ENCODE peak calls at places on chromosomes 16 and 17, in seven cellular contexts. D is endothelial cell of umbilical vein, I is HCT116, C is GM12878, N is HepG2, G is K562, M is H1. Z is an unnamed sample.
A peak's percentile ranks its signal among the peaks of the same experiment; 100 is the strongest.

GRCh38 chr16:80167657-80168056 is 373.1 kb upstream of the DYNLRB2 start:
- DNase-seq in M (no peak), G (no peak), C (no peak), D (no peak), N (no peak), I (no peak), Z (no peak)

GRCh38 chr17:72467841-72468653 is 347.2 kb downstream of the SOX9 start:
- DNase-seq in N (no peak), C (no peak), D (no peak), M (no peak), G (no peak), I (no peak), Z (no peak)

GRCh38 chr17:51257150-51258081 is 2.4 kb downstream of the MBTD1 start:
- DNase-seq in M (no peak), D (no peak), G (no peak), N (no peak), I (no peak), C (no peak), Z (no peak)

GRCh38 chr16:23974223-23974622 is 138.4 kb downstream of the PRKCB start:
- DNase-seq in G (no peak), N (no peak), M (peak; percentile 73), D (no peak), I (no peak), C (no peak), Z (no peak)

GRCh38 chr16:83933885-83934683 is 19.0 kb upstream of the OSGIN1 start:
- DNase-seq in C (no peak), G (no peak), M (no peak), D (no peak), I (no peak), N (no peak), Z (no peak)

GRCh38 chr16:88866151-88866920 is at the start of gene PABPN1L:
- DNase-seq in C (no peak), D (no peak), I (no peak), N (no peak), G (no peak), M (no peak), Z (no peak)

GRCh38 chr17:65231662-65232335 is 94.6 kb downstream of the RGS9 start:
- DNase-seq in D (peak; percentile 72), I (peak; percentile 74), N (peak; percentile 70), M (peak; percentile 77), C (peak; percentile 12), G (peak; percentile 75), Z (peak; percentile 86)

GRCh38 chr17:64063766-64064224 is 43.4 kb upstream of the ICAM2 start:
- DNase-seq in D (peak; percentile 73), I (no peak), C (no peak), M (peak; percentile 82), N (peak; percentile 48), G (peak; percentile 58), Z (peak; percentile 72)

GRCh38 chr17:63434951-63435571 is 11.0 kb downstream of the CYB561 start:
- DNase-seq in I (peak; percentile 37), M (no peak), N (no peak), G (no peak), C (no peak), D (peak; percentile 39), Z (peak; percentile 69)

GRCh38 chr16:64131423-64131822 is 990.4 kb downstream of the CDH11 start:
- DNase-seq in N (no peak), M (no peak), G (no peak), C (no peak), I (no peak), D (no peak), Z (no peak)

GRCh38 chr17:43839670-43840101 is 6.7 kb upstream of the MPP3 start:
- DNase-seq in D (no peak), G (peak; percentile 49), M (no peak), I (peak; percentile 76), N (peak; percentile 48), C (no peak), Z (no peak)

GRCh38 chr17:39098474-39099090 is 52.9 kb downstream of the PLXDC1 start:
- DNase-seq in D (no peak), N (no peak), I (no peak), M (no peak), G (no peak), C (no peak), Z (no peak)

GRCh38 chr17:67488161-67488560 is 111.1 kb downstream of the PITPNC1 start:
- DNase-seq in G (no peak), M (no peak), I (no peak), N (no peak), C (no peak), D (no peak), Z (peak; percentile 63)

GRCh38 chr17:38451840-38452529 is 23.7 kb downstream of the ARHGAP23 start:
- DNase-seq in C (no peak), D (peak; percentile 95), G (peak; percentile 28), I (no peak), N (no peak), M (no peak), Z (no peak)

GRCh38 chr17:74853669-74854068 is 6.0 kb downstream of the GRIN2C start:
- DNase-seq in D (no peak), G (no peak), N (no peak), I (no peak), C (no peak), M (no peak), Z (no peak)

GRCh38 chr16:30948087-30948955 is 547 bp upstream of the ORAI3 start:
- DNase-seq in D (peak; percentile 97), G (peak; percentile 72), M (peak; percentile 98), I (peak; percentile 92), C (no peak), N (peak; percentile 82), Z (peak; percentile 95)

GRCh38 chr16:1990336-1991134 is 765 bp downstream of the SYNGR3 start:
- DNase-seq in M (peak; percentile 90), N (peak; percentile 34), I (no peak), D (no peak), C (no peak), G (peak; percentile 76), Z (peak; percentile 82)

GRCh38 chr17:43671075-43671692 is 9.5 kb upstream of the MEOX1 start:
- DNase-seq in D (no peak), N (no peak), G (no peak), C (peak; percentile 53), M (no peak), I (no peak), Z (no peak)

DNA sequence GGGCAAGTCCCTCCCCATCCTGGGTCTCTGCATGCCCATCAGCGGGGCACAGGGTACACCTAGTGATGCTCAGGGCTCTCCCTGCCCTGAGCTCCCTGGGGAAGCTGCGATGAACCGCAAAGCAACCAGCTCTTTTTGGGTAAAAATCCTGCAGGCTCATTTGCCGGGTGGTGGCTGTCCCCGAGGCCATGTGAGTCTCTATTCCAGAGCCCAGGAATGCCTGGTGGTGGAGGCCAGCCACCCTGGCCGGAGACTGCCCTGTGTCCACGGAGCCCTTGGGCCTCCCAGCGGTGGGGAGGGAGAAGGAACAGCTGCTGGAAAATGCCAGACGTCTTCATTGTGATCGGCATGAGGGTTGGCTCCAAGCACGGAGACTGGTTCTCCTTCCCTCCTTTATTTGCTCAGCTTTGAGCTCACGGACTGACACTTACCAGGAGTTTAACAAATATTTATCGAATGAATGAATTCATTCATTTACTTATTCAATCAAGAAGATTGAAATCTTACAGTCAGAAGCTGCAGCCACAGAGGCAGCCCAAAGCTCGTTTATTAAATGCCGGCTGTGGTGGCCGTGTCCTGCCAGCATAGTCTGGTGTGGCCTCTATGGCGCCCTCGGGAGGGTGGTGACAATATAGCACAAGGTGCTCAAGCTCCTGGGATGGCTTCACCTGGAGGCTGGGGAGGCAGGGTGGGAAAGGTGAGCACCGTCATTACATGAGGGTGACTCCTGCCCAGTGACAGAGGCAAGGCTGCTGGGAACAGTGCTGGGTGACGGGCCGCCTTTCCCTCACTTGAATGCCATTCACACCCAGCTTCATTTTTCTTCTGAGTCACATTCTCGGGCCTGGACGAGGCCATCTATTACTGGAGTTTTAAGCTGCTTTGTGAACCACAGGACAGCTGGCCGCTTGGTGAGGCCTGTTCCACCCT is 31.1 kb upstream of the JPH3 start:
- DNase-seq in N (peak; percentile 59), C (no peak), I (peak; percentile 42), G (peak; percentile 59), D (peak; percentile 51), M (peak; percentile 85), Z (peak; percentile 71)
- H2AFZ ChIP-seq in N (no peak overlapping the region), C (no peak overlapping the region), I (peak overlapping the region; percentile 87), G (no peak overlapping the region), D (no peak overlapping the region), M (peak overlapping the region; percentile 26), Z (no peak overlapping the region)

DNA sequence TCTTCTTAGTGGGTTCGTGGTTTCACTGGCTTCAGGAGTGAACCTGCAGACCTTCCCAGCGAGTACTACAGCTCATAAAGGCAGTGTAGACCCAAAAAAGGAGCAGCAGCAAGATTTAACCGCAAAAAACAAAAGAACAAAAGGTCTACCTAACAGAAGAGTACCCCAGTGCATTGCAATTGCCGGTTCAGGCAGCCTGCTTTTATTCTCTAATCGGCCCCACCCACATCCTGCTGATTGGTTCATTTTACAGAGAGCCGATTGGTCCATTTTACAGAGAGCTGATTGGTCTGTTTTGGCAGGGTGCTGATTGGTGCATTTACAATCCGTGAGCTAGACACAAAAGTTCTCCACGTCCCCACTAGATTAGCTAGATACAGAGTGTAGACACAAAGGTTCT is 2.0 kb upstream of the ARRB2 start:
- DNase-seq in I (no peak), G (peak; percentile 38), N (peak; percentile 72), C (no peak), D (no peak), M (peak; percentile 64), Z (no peak)
- TF ChIP-seq MAX in I (no peak), G (no peak), N (no peak), C (no peak), D (no peak), M (no peak), Z (no peak)

GRCh38 chr17:41919165-41919817 is 540 bp upstream of the ACLY start:
- DNase-seq in D (no peak), N (peak; percentile 65), G (no peak), I (peak; percentile 48), C (peak; percentile 75), M (peak; percentile 82), Z (no peak)
- H2AFZ ChIP-seq in D (peak overlapping the region; percentile 88), N (peak overlapping the region; percentile 45), G (peak overlapping the region; percentile 84), I (peak overlapping the region; percentile 1), C (peak overlapping the region; percentile 65), M (peak overlapping the region; percentile 68), Z (peak overlapping the region; percentile 96)

GRCh38 chr17:35022536-35023063 is 40.9 kb downstream of the RFFL start:
- DNase-seq in G (no peak), I (no peak), M (no peak), N (peak; percentile 24), D (peak; percentile 95), C (no peak), Z (no peak)

GRCh38 chr17:35021520-35022380 is 41.4 kb downstream of the LIG3 start:
- DNase-seq in C (no peak), I (no peak), D (no peak), M (no peak), N (no peak), G (no peak), Z (no peak)

GRCh38 chr17:35019386-35020179 is 39.3 kb downstream of the LIG3 start:
- DNase-seq in I (no peak), M (no peak), D (no peak), C (no peak), G (no peak), N (no peak), Z (no peak)

GRCh38 chr17:35025541-35025940 is 38.0 kb downstream of the RFFL start:
- DNase-seq in N (no peak), G (no peak), I (no peak), M (no peak), D (no peak), C (no peak), Z (no peak)

GRCh38 chr17:35023538-35023937 is 40.0 kb downstream of the RFFL start:
- DNase-seq in I (no peak), D (no peak), N (no peak), C (no peak), M (no peak), G (no peak), Z (no peak)
- TF ChIP-seq MAX in I (no peak), D (no peak), N (no peak), C (no peak), M (no peak), G (no peak), Z (no peak)

Z was measured in SK-N-SH.